ENCODE peak calls at places on chromosomes 16 and 17, in six cellular contexts. Z is bronchial epithelial cell; D is omental fat pad; J is stimulated activated CD8-positive, alpha-beta memory T cell treated with anti-CD3 and anti-CD28 coated beads, Interleukin-7, amount 100 ng/mL, for 24 hours; G is NCI-H1092 treated with DMSO at 0.1 percent for 48 hours; V is tibial artery. C is an unnamed sample.

GRCh38 chr16:57017251-57017650 is 27.9 kb downstream of the NLRC5 start:
- DNase-seq in G (no peak), J (no peak), D (no peak), Z (peak), V (no peak), C (no peak)

GRCh38 chr16:57462209-57462977 is at the start of gene POLR2C:
- DNase-seq in J (peak), V (peak), D (peak), Z (peak), G (peak), C (peak)

GRCh38 chr16:15494231-15494630 is 59.8 kb downstream of the BMERB1 start:
- DNase-seq in Z (no peak), J (no peak), V (no peak), G (no peak), D (no peak), C (no peak)

GRCh38 chr17:79255046-79255445 is 180.4 kb downstream of the ENGASE start:
- DNase-seq in J (no peak), Z (no peak), V (no peak), D (no peak), G (no peak), C (no peak)

GRCh38 chr16:50497592-50497991 is 50.6 kb upstream of the NKD1 start:
- DNase-seq in G (no peak), Z (peak), J (no peak), V (no peak), D (no peak), C (no peak)

GRCh38 chr16:20175358-20175757 is 101.7 kb upstream of the GPR139 start:
- DNase-seq in G (no peak), V (no peak), D (no peak), J (no peak), Z (no peak), C (no peak)

GRCh38 chr16:72789921-72790320 is 258.0 kb downstream of the ZFHX3 start:
- DNase-seq in V (no peak), Z (no peak), G (no peak), J (no peak), D (no peak), C (no peak)

GRCh38 chr17:51165680-51166197 is 472 bp upstream of the NME2 start:
- DNase-seq in J (no peak), Z (peak), V (peak), G (no peak), D (no peak), C (no peak)

GRCh38 chr17:81832608-81833159 is 407 bp downstream of the MCRIP1 start:
- DNase-seq in J (peak), Z (no peak), G (no peak), V (no peak), D (no peak), C (no peak)

GRCh38 chr17:6455321-6455705 is 11.1 kb downstream of the PIMREG start:
- DNase-seq in G (peak), J (no peak), D (no peak), Z (no peak), V (no peak), C (no peak)

GRCh38 chr17:7438050-7438614 is 1.2 kb upstream of the FGF11 start:
- DNase-seq in J (no peak), Z (peak), G (peak), D (no peak), V (peak), C (no peak)

GRCh38 chr17:57410169-57410568 is 153.8 kb downstream of the MSI2 start:
- DNase-seq in D (no peak), J (no peak), Z (no peak), G (no peak), V (no peak), C (no peak)

GRCh38 chr16:4309833-4310266 is 6.0 kb upstream of the GLIS2 start:
- DNase-seq in D (no peak), G (peak), V (peak), Z (peak), J (peak), C (no peak)

GRCh38 chr17:17170346-17170976 is 35.7 kb downstream of the PLD6 start:
- DNase-seq in G (no peak), Z (peak), J (no peak), V (no peak), D (no peak), C (no peak)

C was measured in NCI-H1105.